ENCODE peak calls at places on chromosomes 2 and 18, in ten cellular contexts. U is ovary; V is body of pancreas; W is right atrium auricular region; M is CD8-positive, alpha-beta T cell; P is left lung; T is uterus; O is sigmoid colon; F is CD4-positive, alpha-beta T cell; S is psoas muscle. D is an unnamed sample. For H3K27me3, the result is how much of the 10 kb centered on the place peaks cover.

GRCh38 chr2:229800997-229801754 is 86.8 kb upstream of the DNER start:
- DNase-seq in T (peak), M (peak), U (peak), V (peak), O (no peak), F (peak), W (no peak), S (peak), P (peak), D (peak)

GRCh38 chr18:12886498-12887126 is 2.6 kb upstream of the PTPN2 start:
- DNase-seq in V (peak), F (no peak), W (no peak), O (no peak), S (no peak), P (no peak), M (no peak), T (no peak), U (no peak), D (no peak)

GRCh38 chr2:176768185-176768584 is 444.4 kb upstream of the HNRNPA3 start:
- DNase-seq in T (no peak), M (no peak), P (no peak), W (no peak), U (no peak), F (no peak), V (peak), S (no peak), O (no peak), D (no peak)

GRCh38 chr2:223588251-223588650 is 13.9 kb downstream of the SCG2 start:
- DNase-seq in F (no peak), T (no peak), S (no peak), U (no peak), W (no peak), P (no peak), O (no peak), V (no peak), M (no peak), D (no peak)

GRCh38 chr2:158967114-158967730 is 1.2 kb upstream of the TANC1 start:
- DNase-seq in P (no peak), W (no peak), T (peak), V (peak), F (no peak), O (no peak), U (peak), S (no peak), M (no peak), D (peak)

GRCh38 chr2:221571391-221572179 is 519 bp downstream of the EPHA4 start:
- DNase-seq in T (peak), O (peak), W (no peak), P (peak), U (no peak), M (peak), F (peak), S (peak), V (peak), D (peak)

GRCh38 chr2:143988082-143988481 is 531.8 kb downstream of the ZEB2 start:
- DNase-seq in U (no peak), F (no peak), O (no peak), S (no peak), W (no peak), V (no peak), P (no peak), T (no peak), M (no peak), D (no peak)

GRCh38 chr2:204743368-204743960 is 198.2 kb downstream of the PARD3B start:
- DNase-seq in O (no peak), W (no peak), T (no peak), F (no peak), U (no peak), M (no peak), S (no peak), V (no peak), P (no peak), D (no peak)

GRCh38 chr2:72661985-72662384 is 163.8 kb downstream of the EXOC6B start:
- DNase-seq in O (no peak), S (no peak), F (no peak), U (no peak), W (no peak), M (no peak), T (no peak), V (no peak), P (no peak), D (no peak)

GRCh38 chr18:44716697-44717163 is 36.0 kb downstream of the SETBP1 start:
- DNase-seq in P (no peak), T (no peak), V (no peak), M (no peak), U (no peak), S (no peak), W (no peak), O (no peak), F (no peak), D (no peak)

GRCh38 chr18:79483971-79484491 is 88.3 kb downstream of the NFATC1 start:
- DNase-seq in O (peak), M (no peak), W (no peak), P (peak), T (no peak), S (peak), F (no peak), V (peak), U (peak), D (peak)

GRCh38 chr2:232026941-232027340 is 65.4 kb downstream of the DIS3L2 start:
- DNase-seq in U (no peak), O (no peak), P (no peak), T (no peak), V (no peak), W (no peak), S (no peak), F (no peak), M (no peak), D (no peak)

GRCh38 chr2:134574610-134575332 is 144.0 kb downstream of the TMEM163 start:
- DNase-seq in S (no peak), O (no peak), P (no peak), V (no peak), F (no peak), T (no peak), W (no peak), M (no peak), U (no peak), D (no peak)

GRCh38 chr2:103638978-103639377 is 877.1 kb downstream of the TMEM182 start:
- DNase-seq in S (no peak), F (no peak), U (no peak), V (no peak), P (no peak), W (no peak), T (no peak), O (no peak), M (no peak), D (no peak)

GRCh38 chr18:48940854-48941531 is 9.8 kb downstream of the SMAD7 start:
- DNase-seq in O (no peak), F (peak), S (no peak), V (no peak), W (no peak), M (peak), U (no peak), T (no peak), P (no peak), D (no peak)

GRCh38 chr2:25483584-25484266 is 142.0 kb upstream of the DNMT3A start:
- DNase-seq in U (no peak), T (no peak), W (no peak), M (no peak), S (no peak), O (no peak), P (no peak), F (no peak), V (no peak), D (no peak)

GRCh38 chr2:16665746-16666452 is at the start of gene CYRIA:
- DNase-seq in O (peak), W (no peak), M (peak), S (peak), T (peak), F (peak), P (peak), V (peak), U (peak), D (peak)

GRCh38 chr18:6413554-6414117 is 1.1 kb downstream of the L3MBTL4 start:
- DNase-seq in W (no peak), F (no peak), V (peak), S (no peak), M (no peak), P (no peak), T (no peak), U (peak), O (no peak), D (no peak)
- H3K27me3 ChIP-seq in W (under half), F (under half), V (under half), S (under half), M (under half), P (under half), T (under half), U (under half), O (under half), D (half or more)

DNA sequence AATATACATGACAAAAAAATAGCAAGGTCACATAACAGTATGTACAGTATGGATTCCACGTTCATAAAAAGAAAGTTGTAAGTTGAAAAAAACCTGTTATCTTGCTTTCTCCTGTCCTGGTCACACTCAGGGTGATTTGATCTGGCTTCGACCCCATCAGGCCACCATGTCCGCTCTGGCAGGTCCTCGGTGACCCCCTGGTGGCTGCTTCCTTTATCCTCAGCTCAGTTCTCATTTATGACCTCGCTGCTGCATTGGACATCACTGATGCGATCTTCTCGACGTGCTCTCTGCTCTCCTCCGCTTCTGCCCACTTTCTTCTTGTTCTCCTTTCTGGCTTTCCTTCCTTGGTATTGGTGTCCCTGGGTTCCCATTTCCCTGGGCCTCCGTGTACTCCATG is 29.7 kb downstream of the DGKD start:
- DNase-seq in O (no peak), M (no peak), F (no peak), P (no peak), V (no peak), S (no peak), T (no peak), W (no peak), U (no peak), D (no peak)
- TF ChIP-seq CTCF in O (no peak), M (no peak), F (no peak), P (no peak), V (no peak), S (no peak), T (no peak), W (no peak), U (no peak), D (no peak)

DNA sequence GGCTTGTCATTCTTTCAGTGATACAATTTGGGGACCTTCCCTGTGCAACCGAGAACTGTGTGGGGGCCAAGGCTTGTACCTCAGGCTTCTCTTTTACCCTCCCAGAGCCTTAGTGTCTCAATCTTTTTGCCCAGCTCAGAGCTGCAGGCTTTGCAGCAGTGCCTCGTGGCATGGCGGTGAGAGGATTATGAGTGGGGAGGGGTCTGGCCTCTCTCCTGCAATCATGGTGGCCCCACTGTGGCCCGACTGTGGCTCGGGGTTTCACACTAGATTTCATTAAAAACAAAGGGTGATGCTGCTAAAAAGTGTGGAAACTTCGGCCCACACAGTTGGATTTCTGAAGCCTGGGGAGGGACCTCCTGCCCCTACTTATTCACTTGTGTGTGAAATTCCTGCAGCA is 75.5 kb downstream of the CAPN13 start:
- DNase-seq in P (no peak), T (no peak), M (no peak), U (no peak), W (no peak), O (peak), V (no peak), F (no peak), S (no peak), D (no peak)
- H3K27me3 ChIP-seq in P (under half), T (under half), M (under half), U (under half), W (under half), O (under half), V (under half), F (under half), S (under half), D (half or more)

GRCh38 chr2:69026026-69026425 is 13.0 kb downstream of the ANTXR1 start:
- DNase-seq in P (no peak), T (no peak), F (no peak), M (no peak), V (peak), S (no peak), W (no peak), U (no peak), O (no peak), D (no peak)
- TF ChIP-seq CTCF in P (peak), T (no peak), F (no peak), M (no peak), V (peak), S (peak), W (peak), U (no peak), O (no peak), D (peak)

GRCh38 chr2:183035298-183035953 is 2.8 kb downstream of the NCKAP1 start:
- DNase-seq in P (no peak), V (no peak), T (no peak), U (no peak), W (no peak), F (no peak), O (no peak), S (no peak), M (no peak), D (no peak)

GRCh38 chr2:183037660-183038340 is 457 bp downstream of the NCKAP1 start:
- DNase-seq in W (no peak), T (peak), S (no peak), V (peak), F (peak), P (peak), U (peak), O (peak), M (peak), D (peak)

GRCh38 chr2:183038341-183039300 is at the start of gene NCKAP1:
- DNase-seq in S (peak), P (peak), U (peak), F (peak), O (peak), V (peak), T (peak), W (peak), M (peak), D (peak)

GRCh38 chr2:183035954-183036669 is 2.1 kb downstream of the NCKAP1 start:
- DNase-seq in P (no peak), M (no peak), O (no peak), F (no peak), U (no peak), V (no peak), T (no peak), S (no peak), W (no peak), D (no peak)

DNA sequence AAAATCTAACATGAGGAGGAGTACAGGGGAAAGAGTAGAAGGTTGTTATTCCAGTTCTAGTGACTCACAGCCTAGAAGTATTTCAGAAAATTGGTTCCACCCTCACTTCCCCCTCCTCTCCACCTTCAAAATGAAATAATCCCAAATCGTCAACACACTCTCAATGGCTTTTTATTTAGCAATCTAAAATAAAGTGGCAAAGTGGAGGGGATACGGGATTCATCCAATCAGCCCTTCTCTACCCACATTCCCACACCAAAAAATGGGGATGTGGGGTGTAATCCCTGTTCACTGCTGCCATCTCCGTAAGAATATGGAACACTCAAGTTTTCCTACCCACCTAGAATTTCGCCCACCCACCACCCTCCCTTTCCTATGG is 987 bp downstream of the NCKAP1 start:
- DNase-seq in V (no peak), T (no peak), S (no peak), O (no peak), F (no peak), P (no peak), W (no peak), M (no peak), U (no peak), D (no peak)
- H3K27me3 ChIP-seq in V (under half), T (under half), S (under half), O (under half), F (half or more), P (half or more), W (under half), M (under half), U (under half), D (under half)

DNA sequence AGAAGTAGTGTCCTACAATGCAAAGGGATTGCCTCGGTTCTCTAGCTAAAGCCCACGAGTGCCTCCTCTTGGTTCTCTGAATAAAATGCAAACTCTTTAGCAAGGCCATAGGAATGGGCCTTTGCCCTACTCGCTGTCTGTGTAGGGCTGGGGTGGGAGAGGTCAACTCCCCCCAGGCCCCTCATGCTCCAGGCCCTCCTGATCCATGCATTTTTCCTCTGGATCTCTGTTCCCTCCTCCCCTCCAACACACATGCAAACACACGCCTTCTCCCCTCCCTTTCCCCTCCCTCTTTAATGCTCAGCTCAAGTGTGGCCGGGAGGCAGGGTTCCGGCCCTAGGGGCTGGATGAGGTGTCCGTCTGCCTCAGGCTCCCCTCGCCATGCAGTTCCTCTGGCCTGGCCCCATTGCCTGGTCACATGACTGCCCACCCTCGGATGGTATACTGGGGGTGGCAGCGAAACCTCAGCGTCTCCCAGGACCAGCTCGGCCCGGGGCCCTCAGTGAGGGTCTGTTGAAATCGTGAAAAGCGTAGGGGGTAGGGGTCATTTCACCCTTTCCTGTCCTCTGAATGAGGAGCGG is 14.9 kb upstream of the KLF11 start:
- DNase-seq in F (no peak), O (peak), S (no peak), P (no peak), M (no peak), V (no peak), U (no peak), W (no peak), T (no peak), D (no peak)
- TF ChIP-seq CTCF in F (no peak), O (no peak), S (no peak), P (no peak), M (no peak), V (no peak), U (no peak), W (no peak), T (no peak), D (peak)

GRCh38 chr2:126858991-126859390 is 39.7 kb upstream of the TEX51 start:
- DNase-seq in U (no peak), W (peak), T (no peak), M (no peak), S (no peak), O (no peak), V (no peak), P (no peak), F (no peak), D (no peak)

GRCh38 chr2:126857502-126857901 is 41.2 kb upstream of the TEX51 start:
- DNase-seq in S (no peak), O (no peak), M (no peak), U (no peak), T (no peak), W (no peak), V (no peak), F (no peak), P (no peak), D (no peak)

GRCh38 chr2:126856403-126856802 is 42.3 kb upstream of the TEX51 start:
- DNase-seq in P (no peak), S (no peak), W (peak), T (no peak), O (no peak), M (no peak), F (no peak), U (no peak), V (no peak), D (no peak)

GRCh38 chr2:126858436-126858835 is 40.3 kb upstream of the TEX51 start:
- DNase-seq in O (no peak), M (no peak), W (peak), V (no peak), P (no peak), S (no peak), F (no peak), U (no peak), T (no peak), D (no peak)

GRCh38 chr2:126858013-126858412 is 40.7 kb upstream of the TEX51 start:
- DNase-seq in M (no peak), S (no peak), V (no peak), U (no peak), T (no peak), W (no peak), O (no peak), P (no peak), F (no peak), D (no peak)
- H3K27me3 ChIP-seq in M (under half), S (under half), V (under half), U (under half), T (under half), W (under half), O (under half), P (under half), F (under half), D (under half)